ENCODE peak calls at places on chromosome 1, in eight cellular contexts. C is T-helper 17 cell; V is C1 segment of cervical spinal cord; I is NCI-H446 treated with DMSO at 0.1 percent for 48 hours; K is NCI-H510A treated with DMSO at 0.1 percent for 48 hours; Y is T-helper 2 cell; N is AG09319; Q is CD8-positive, alpha-beta memory T cell. D is an unnamed sample.

GRCh38 chr1:162905759-162906158 is 44.8 kb upstream of the CCDC190 start:
- DNase-seq in C (no peak), V (no peak), I (peak), K (no peak), Y (no peak), N (no peak), Q (no peak), D (peak)

GRCh38 chr1:209544098-209544497 is 39.4 kb upstream of the CAMK1G start:
- DNase-seq in C (no peak), V (no peak), I (no peak), K (no peak), Y (no peak), N (no peak), Q (no peak), D (no peak)

GRCh38 chr1:93317207-93317606 is 28.5 kb upstream of the DR1 start:
- DNase-seq in C (no peak), V (peak), I (no peak), K (no peak), Y (no peak), N (no peak), Q (no peak), D (no peak)

GRCh38 chr1:179930867-179931266 is 23.7 kb upstream of the CEP350 start:
- DNase-seq in C (no peak), V (no peak), I (no peak), K (no peak), Y (no peak), N (no peak), Q (no peak), D (no peak)

GRCh38 chr1:46619656-46620055 is 3.0 kb upstream of the MOB3C start:
- DNase-seq in C (no peak), V (no peak), I (no peak), K (no peak), Y (no peak), N (no peak), Q (no peak), D (no peak)

GRCh38 chr1:180198186-180198585 is 31.9 kb upstream of the LHX4 start:
- DNase-seq in C (no peak), V (no peak), I (no peak), K (no peak), Y (no peak), N (no peak), Q (no peak), D (peak)

GRCh38 chr1:7095343-7095964 is 310.2 kb downstream of the CAMTA1 start:
- DNase-seq in C (no peak), V (no peak), I (no peak), K (no peak), Y (no peak), N (no peak), Q (no peak), D (no peak)

GRCh38 chr1:154729031-154729442 is 121.1 kb upstream of the ADAR start:
- DNase-seq in C (no peak), V (no peak), I (no peak), K (no peak), Y (no peak), N (no peak), Q (no peak), D (peak)

GRCh38 chr1:231170875-231171274 is 9.0 kb downstream of the TRIM67 start:
- DNase-seq in C (no peak), V (no peak), I (no peak), K (peak), Y (no peak), N (no peak), Q (no peak), D (peak)